ENCODE peak calls at places on chromosomes 4 and X, in ten cellular contexts. A, N, J, Z, W, P, F, S, B and H are unnamed samples.

GRCh38 chr4:145619639-145619996 is 433 bp downstream of the MMAA start:
- DNase-seq in S (peak; percentile 70), F (peak; percentile 57), B (no peak), W (no peak), A (no peak), N (peak; percentile 37), Z (no peak), P (no peak), J (no peak), H (no peak)

GRCh38 chr4:173218411-173219125 is 50.0 kb downstream of the GALNT7 start:
- DNase-seq in A (no peak), B (peak; percentile 82), W (no peak), J (peak; percentile 34), N (no peak), P (no peak), F (peak; percentile 73), S (no peak), Z (no peak), H (no peak)

GRCh38 chrX:77070108-77070918 is 376.9 kb upstream of the FGF16 start:
- DNase-seq in P (no peak), N (no peak), B (peak; percentile 3), Z (no peak), A (no peak), J (no peak), S (no peak), W (no peak), F (no peak), H (no peak)

GRCh38 chr4:152784490-152785195 is 4.9 kb downstream of the ARFIP1 start:
- DNase-seq in Z (no peak), S (no peak), A (no peak), W (no peak), B (peak; percentile 70), P (no peak), F (peak; percentile 40), N (no peak), J (peak; percentile 69), H (no peak)

GRCh38 chrX:139881572-139881971 is 51.3 kb downstream of the ATP11C start:
- DNase-seq in W (no peak), A (no peak), S (no peak), B (no peak), P (no peak), N (no peak), F (peak; percentile 46), Z (no peak), J (no peak), H (no peak)

GRCh38 chrX:96685205-96686099 is 810 bp downstream of the DIAPH2 start:
- DNase-seq in P (no peak), Z (peak; percentile 13), J (peak; percentile 23), S (peak; percentile 54), B (peak; percentile 90), A (peak; percentile 15), F (peak; percentile 55), W (peak; percentile 56), N (peak; percentile 20), H (no peak)

GRCh38 chrX:109684136-109684535 is 48.9 kb downstream of the ACSL4 start:
- DNase-seq in Z (no peak), J (no peak), F (peak; percentile 19), P (no peak), A (no peak), B (no peak), N (no peak), W (no peak), S (no peak), H (no peak)

GRCh38 chrX:123140454-123140853 is 43.6 kb upstream of the GRIA3 start:
- DNase-seq in A (no peak), S (no peak), W (no peak), P (no peak), J (no peak), Z (no peak), N (no peak), F (no peak), B (no peak), H (no peak)

GRCh38 chr4:3697033-3697432 is 69.2 kb upstream of the ADRA2C start:
- DNase-seq in P (no peak), N (no peak), F (no peak), J (no peak), W (no peak), S (no peak), A (no peak), Z (no peak), B (no peak), H (no peak)

GRCh38 chr4:141635726-141636076 is 682 bp upstream of the IL15 start:
- DNase-seq in N (no peak), S (no peak), J (no peak), P (no peak), F (no peak), Z (no peak), B (no peak), W (no peak), A (no peak), H (no peak)

GRCh38 chr4:139783761-139784484 is 118.3 kb downstream of the MGST2 start:
- DNase-seq in F (no peak), N (no peak), A (no peak), S (no peak), B (no peak), Z (no peak), P (no peak), J (no peak), W (no peak), H (no peak)

GRCh38 chr4:76430519-76431388 is 4.3 kb upstream of the SHROOM3 start:
- DNase-seq in W (no peak), P (peak; percentile 56), Z (no peak), J (peak; percentile 37), S (peak; percentile 32), F (peak; percentile 60), N (no peak), A (no peak), B (peak; percentile 64), H (peak; percentile 43)

GRCh38 chr4:107500551-107500950 is 219.5 kb downstream of the PAPSS1 start:
- DNase-seq in S (no peak), A (no peak), F (no peak), N (no peak), P (no peak), J (no peak), Z (no peak), W (no peak), B (no peak), H (no peak)

GRCh38 chr4:6591781-6592180 is 16.8 kb downstream of the MAN2B2 start:
- DNase-seq in A (no peak), J (peak; percentile 39), N (no peak), F (no peak), W (no peak), Z (no peak), B (no peak), S (no peak), P (no peak), H (no peak)

GRCh38 chr4:185709802-185710486 is 102.0 kb downstream of the SORBS2 start:
- DNase-seq in N (no peak), B (no peak), J (no peak), Z (no peak), F (no peak), W (no peak), P (no peak), S (no peak), A (no peak), H (no peak)

GRCh38 chr4:110493521-110493920 is 17.6 kb downstream of the ENPEP start:
- DNase-seq in F (no peak), W (no peak), N (no peak), A (no peak), P (no peak), Z (no peak), J (no peak), B (no peak), S (no peak), H (no peak)

GRCh38 chr4:132203618-132204017 is 945.5 kb upstream of the PCDH10 start:
- DNase-seq in F (no peak), J (no peak), Z (no peak), W (no peak), B (no peak), N (no peak), A (no peak), P (no peak), S (no peak), H (no peak)

GRCh38 chrX:103330601-103331397 is 760 bp downstream of the TCEAL7 start:
- DNase-seq in P (no peak), F (peak; percentile 2), N (no peak), W (no peak), S (no peak), Z (no peak), A (no peak), B (no peak), J (no peak), H (no peak)

GRCh38 chr4:15587649-15588048 is 67.5 kb downstream of the FBXL5 start:
- DNase-seq in Z (no peak), P (no peak), J (no peak), W (no peak), N (no peak), A (no peak), B (no peak), F (no peak), S (no peak), H (no peak)

GRCh38 chrX:115330498-115331138 is 41.1 kb downstream of the LUZP4 start:
- DNase-seq in A (no peak), B (peak; percentile 50), J (peak; percentile 80), P (peak; percentile 36), W (no peak), S (peak; percentile 8), N (no peak), Z (no peak), F (peak; percentile 76), H (peak; percentile 5)

GRCh38 chr4:183626168-183626567 is 32.8 kb downstream of the RWDD4 start:
- DNase-seq in J (no peak), W (no peak), B (no peak), Z (no peak), A (no peak), N (no peak), S (no peak), F (no peak), P (no peak), H (no peak)

GRCh38 chr4:142845293-142846070 is 619 bp downstream of the INPP4B start:
- DNase-seq in P (no peak), Z (no peak), W (peak; percentile 59), A (peak; percentile 6), S (peak; percentile 11), N (peak; percentile 7), F (no peak), J (no peak), B (no peak), H (no peak)

GRCh38 chr4:147940144-147940543 is 208.3 kb downstream of the ARHGAP10 start:
- DNase-seq in N (no peak), F (no peak), Z (no peak), W (no peak), P (no peak), S (no peak), J (no peak), A (no peak), B (no peak), H (no peak)

GRCh38 chr4:37427193-37427592 is 182.7 kb downstream of the NWD2 start:
- DNase-seq in J (no peak), F (no peak), W (no peak), A (no peak), Z (no peak), B (no peak), S (no peak), P (no peak), N (no peak), H (no peak)

GRCh38 chr4:153541426-153542096 is 75.4 kb downstream of the TMEM131L start:
- DNase-seq in N (no peak), Z (no peak), J (no peak), W (no peak), A (no peak), P (no peak), B (peak; percentile 31), S (peak; percentile 25), F (peak; percentile 95), H (no peak)

GRCh38 chr4:98794565-98795205 is 134.2 kb downstream of the EIF4E start:
- DNase-seq in W (no peak), F (peak; percentile 73), P (no peak), S (no peak), N (peak; percentile 37), J (no peak), A (no peak), Z (no peak), B (peak; percentile 22), H (no peak)

GRCh38 chr4:110265001-110265400 is 66.6 kb upstream of the ELOVL6 start:
- DNase-seq in N (no peak), P (no peak), S (no peak), F (no peak), Z (no peak), J (no peak), B (no peak), W (no peak), A (no peak), H (no peak)

GRCh38 chr4:95290702-95291101 is 258.1 kb downstream of the UNC5C start:
- DNase-seq in P (no peak), J (no peak), B (no peak), A (no peak), Z (no peak), W (no peak), F (no peak), N (no peak), S (no peak), H (no peak)